ENCODE peak calls at places on chromosomes 3 and 15, in six cellular contexts. X is neural progenitor cell; M is activated CD8-positive, alpha-beta memory T cell treated with anti-CD3 and anti-CD28 coated beads, Interleukin-2, amount 50 U/mL, for 48 hours; P is stimulated activated CD4-positive, alpha-beta T cell treated with anti-CD3 and anti-CD28 coated beads, Interleukin-1b, Interleukin-23, amount 100 ng/mL, for 1 hour; O is SHP77; S is SJSA1. L is an unnamed sample.

GRCh38 chr3:178996399-178996798 is 75.2 kb downstream of the ZMAT3 start:
- DNase-seq in X (no peak), M (no peak), P (no peak), O (no peak), S (no peak), L (no peak)

GRCh38 chr3:46558184-46559029 is 7.7 kb downstream of the LRRC2 start:
- DNase-seq in X (peak), M (peak), P (peak), O (no peak), S (peak), L (peak)

GRCh38 chr15:95175914-95176658 is 944.7 kb downstream of the MCTP2 start:
- DNase-seq in X (no peak), M (no peak), P (no peak), O (no peak), S (no peak), L (no peak)

GRCh38 chr3:127004641-127005397 is 21.9 kb downstream of the PLXNA1 start:
- DNase-seq in X (no peak), M (no peak), P (no peak), O (no peak), S (no peak), L (no peak)

GRCh38 chr3:4643904-4644547 is 150.9 kb downstream of the ITPR1 start:
- DNase-seq in X (no peak), M (no peak), P (no peak), O (no peak), S (no peak), L (no peak)

GRCh38 chr15:67249830-67250229 is 4.6 kb downstream of the AAGAB start:
- DNase-seq in X (no peak), M (no peak), P (no peak), O (no peak), S (no peak), L (no peak)

GRCh38 chr3:171267089-171267488 is 193.1 kb downstream of the TNIK start:
- DNase-seq in X (no peak), M (no peak), P (no peak), O (no peak), S (no peak), L (no peak)

GRCh38 chr15:36053746-36054145 is 507.8 kb upstream of the DPH6 start:
- DNase-seq in X (no peak), M (no peak), P (no peak), O (no peak), S (no peak), L (no peak)

GRCh38 chr3:51388286-51389029 is 2.6 kb upstream of the RBM15B start:
- DNase-seq in X (no peak), M (peak), P (no peak), O (peak), S (no peak), L (no peak)

GRCh38 chr3:52430416-52430810 is 14.5 kb downstream of the SEMA3G start:
- DNase-seq in X (no peak), M (no peak), P (no peak), O (no peak), S (no peak), L (no peak)

GRCh38 chr15:44550734-44551133 is 13.8 kb downstream of the EIF3J start:
- DNase-seq in X (no peak), M (no peak), P (no peak), O (no peak), S (no peak), L (no peak)

GRCh38 chr3:125024817-125025216 is 31.0 kb downstream of the HEG1 start:
- DNase-seq in X (no peak), M (no peak), P (no peak), O (no peak), S (no peak), L (no peak)

GRCh38 chr3:72490688-72491430 is 357.4 kb downstream of the SHQ1 start:
- DNase-seq in X (peak), M (no peak), P (no peak), O (no peak), S (no peak), L (no peak)

GRCh38 chr15:59222106-59222505 is 15.5 kb downstream of the LDHAL6B start:
- DNase-seq in X (no peak), M (no peak), P (no peak), O (no peak), S (peak), L (no peak)

GRCh38 chr15:39774688-39775267 is 7.9 kb downstream of the FSIP1 start:
- DNase-seq in X (no peak), M (no peak), P (peak), O (no peak), S (no peak), L (no peak)

GRCh38 chr3:132880986-132881385 is 157.2 kb upstream of the TMEM108 start:
- DNase-seq in X (no peak), M (no peak), P (no peak), O (no peak), S (no peak), L (no peak)

GRCh38 chr3:60917136-60917535 is 334.1 kb downstream of the FHIT start:
- DNase-seq in X (no peak), M (no peak), P (no peak), O (peak), S (no peak), L (no peak)

L was measured in left lung.